ENCODE peak calls at places on chromosomes 2 and 18, in eight cellular contexts. O is stomach, L is IMR-90, W is heart left ventricle, R is body of pancreas, N is K562, G is ovary, H is adrenal gland. Y is an unnamed sample.

GRCh38 chr2:28606986-28607441 is 111.2 kb downstream of the PLB1 start:
- DNase-seq in O (no peak), L (peak), W (peak), R (no peak), N (no peak), G (no peak), H (no peak), Y (peak)

GRCh38 chr2:47208852-47209606 is 53.9 kb upstream of the STPG4 start:
- DNase-seq in O (no peak), L (peak), W (no peak), R (no peak), N (no peak), G (no peak), H (no peak), Y (no peak)

GRCh38 chr2:88053301-88053700 is 2.3 kb downstream of the KRCC1 start:
- DNase-seq in O (no peak), L (peak), W (no peak), R (no peak), N (no peak), G (peak), H (no peak), Y (no peak)

GRCh38 chr2:67880291-67880761 is 182.5 kb downstream of the C1D start:
- DNase-seq in O (no peak), L (peak), W (no peak), R (peak), N (no peak), G (no peak), H (no peak), Y (no peak)

GRCh38 chr18:36127866-36128845 is 984 bp downstream of the SLC39A6 start:
- DNase-seq in O (no peak), L (peak), W (no peak), R (peak), N (peak), G (no peak), H (peak), Y (peak)

GRCh38 chr2:235709124-235709813 is 215.4 kb downstream of the AGAP1 start:
- DNase-seq in O (peak), L (peak), W (peak), R (no peak), N (no peak), G (no peak), H (peak), Y (no peak)

GRCh38 chr2:185385157-185385556 is 353.4 kb upstream of the FSIP2 start:
- DNase-seq in O (no peak), L (no peak), W (no peak), R (no peak), N (no peak), G (no peak), H (no peak), Y (no peak)

GRCh38 chr2:7363906-7364305 is 446.7 kb downstream of the RNF144A start:
- DNase-seq in O (no peak), L (no peak), W (no peak), R (no peak), N (no peak), G (no peak), H (no peak), Y (no peak)

GRCh38 chr2:140185076-140185475 is 1404.9 kb upstream of the NXPH2 start:
- DNase-seq in O (no peak), L (no peak), W (no peak), R (no peak), N (no peak), G (no peak), H (no peak), Y (no peak)

GRCh38 chr2:219624565-219624964 is 2.9 kb upstream of the SLC4A3 start:
- DNase-seq in O (no peak), L (no peak), W (peak), R (no peak), N (no peak), G (peak), H (no peak), Y (no peak)

GRCh38 chr2:55986700-55987440 is 63.3 kb upstream of the EFEMP1 start:
- DNase-seq in O (no peak), L (peak), W (no peak), R (no peak), N (no peak), G (no peak), H (no peak), Y (no peak)

GRCh38 chr2:172811027-172811426 is 75.4 kb downstream of the RAPGEF4 start:
- DNase-seq in O (no peak), L (peak), W (no peak), R (peak), N (no peak), G (no peak), H (no peak), Y (no peak)

GRCh38 chr2:113069676-113070605 is 2.2 kb downstream of the IL1F10 start:
- DNase-seq in O (no peak), L (no peak), W (no peak), R (no peak), N (no peak), G (no peak), H (no peak), Y (no peak)

GRCh38 chr18:13099113-13099512 is 108.0 kb downstream of the CEP192 start:
- DNase-seq in O (no peak), L (no peak), W (no peak), R (no peak), N (no peak), G (no peak), H (no peak), Y (no peak)

GRCh38 chr2:161586517-161587167 is 37.6 kb upstream of the SLC4A10 start:
- DNase-seq in O (no peak), L (peak), W (no peak), R (no peak), N (peak), G (no peak), H (no peak), Y (peak)

GRCh38 chr2:70964133-70964532 is 14.3 kb upstream of the ANKRD53 start:
- DNase-seq in O (no peak), L (no peak), W (no peak), R (no peak), N (no peak), G (no peak), H (no peak), Y (no peak)

GRCh38 chr2:190443778-190444481 is 35.8 kb downstream of the MFSD6 start:
- DNase-seq in O (no peak), L (peak), W (no peak), R (no peak), N (no peak), G (no peak), H (peak), Y (no peak)

GRCh38 chr2:222440670-222441422 is 16.5 kb downstream of the SGPP2 start:
- DNase-seq in O (no peak), L (peak), W (no peak), R (no peak), N (no peak), G (peak), H (peak), Y (no peak)

GRCh38 chr2:151886235-151886634 is 58.0 kb upstream of the ARL5A start:
- DNase-seq in O (no peak), L (no peak), W (no peak), R (no peak), N (no peak), G (no peak), H (no peak), Y (no peak)

GRCh38 chr2:228938629-228939028 is 332.5 kb downstream of the PID1 start:
- DNase-seq in O (no peak), L (no peak), W (no peak), R (no peak), N (no peak), G (no peak), H (no peak), Y (no peak)

GRCh38 chr2:157420771-157421323 is 23.0 kb downstream of the CYTIP start:
- DNase-seq in O (no peak), L (peak), W (no peak), R (no peak), N (no peak), G (no peak), H (no peak), Y (peak)

GRCh38 chr2:210287301-210287700 is 27.7 kb downstream of the MYL1 start:
- DNase-seq in O (no peak), L (no peak), W (no peak), R (no peak), N (no peak), G (no peak), H (no peak), Y (no peak)

GRCh38 chr2:138424436-138425140 is 77.0 kb upstream of the SPOPL start:
- DNase-seq in O (no peak), L (no peak), W (no peak), R (no peak), N (no peak), G (no peak), H (no peak), Y (no peak)

GRCh38 chr18:3671181-3671580 is 221.2 kb downstream of the TGIF1 start:
- DNase-seq in O (peak), L (peak), W (no peak), R (no peak), N (no peak), G (no peak), H (no peak), Y (no peak)

GRCh38 chr18:54805571-54806334 is 22.5 kb upstream of the RAB27B start:
- DNase-seq in O (no peak), L (peak), W (no peak), R (no peak), N (peak), G (no peak), H (peak), Y (peak)

GRCh38 chr2:207252979-207253640 is 87.4 kb upstream of the KLF7 start:
- DNase-seq in O (no peak), L (peak), W (no peak), R (no peak), N (no peak), G (no peak), H (peak), Y (no peak)

GRCh38 chr2:227805578-227805977 is 8.1 kb upstream of the CCL20 start:
- DNase-seq in O (no peak), L (no peak), W (no peak), R (no peak), N (no peak), G (no peak), H (no peak), Y (no peak)

GRCh38 chr18:44700652-44701051 is 20.0 kb downstream of the SETBP1 start:
- DNase-seq in O (peak), L (no peak), W (no peak), R (peak), N (no peak), G (peak), H (no peak), Y (no peak)
- TF ChIP-seq POLR2A in O (no peak), L (no peak), W (no peak), R (no peak), N (no peak), G (no peak), H (no peak), Y (no peak)

DNA sequence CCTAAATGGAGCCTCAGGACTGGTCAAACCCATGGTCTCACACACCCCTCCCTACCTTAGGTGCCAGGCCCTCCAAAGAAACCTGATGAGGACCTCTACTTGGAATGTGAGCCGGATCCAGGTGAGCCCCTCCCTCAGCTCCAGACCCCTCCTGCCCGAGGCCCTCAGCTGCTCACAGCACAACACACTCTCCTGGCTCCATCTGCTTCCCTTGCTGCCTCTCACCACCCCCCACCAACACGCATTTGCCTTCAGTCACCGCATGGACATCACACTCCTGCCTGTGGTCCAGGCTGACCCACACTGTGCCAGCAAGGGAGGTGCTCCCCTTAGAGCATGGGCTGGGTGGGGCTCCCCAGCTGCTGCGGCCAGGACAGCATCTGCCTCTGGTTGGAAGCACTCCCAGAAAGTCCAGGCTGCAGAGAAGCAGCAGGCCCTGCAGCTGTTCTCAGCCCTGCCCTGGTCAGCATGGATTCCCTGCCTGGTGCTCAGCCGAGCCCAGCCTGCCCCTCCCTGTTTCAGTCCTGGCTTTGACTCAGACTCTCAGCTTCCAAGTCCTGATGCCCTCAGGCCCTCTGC is 15.1 kb downstream of the SH2D6 start:
- DNase-seq in O (peak), L (peak), W (peak), R (peak), N (no peak), G (peak), H (peak), Y (peak)
- TF ChIP-seq POLR2A in O (no peak), L (peak), W (no peak), R (no peak), N (no peak), G (no peak), H (peak), Y (no peak)

GRCh38 chr18:5294618-5295230 is 802 bp downstream of the ZBTB14 start:
- DNase-seq in O (peak), L (peak), W (peak), R (no peak), N (no peak), G (peak), H (peak), Y (peak)
- TF ChIP-seq POLR2A in O (no peak), L (no peak), W (peak), R (peak), N (peak), G (no peak), H (peak), Y (peak)

GRCh38 chr18:22432672-22433137 is 15.0 kb upstream of the CTAGE1 start:
- DNase-seq in O (peak), L (peak), W (peak), R (peak), N (peak), G (peak), H (peak), Y (no peak)
- TF ChIP-seq POLR2A in O (no peak), L (no peak), W (no peak), R (peak), N (no peak), G (no peak), H (no peak), Y (no peak)

GRCh38 chr2:165953655-165954606 is at the start of gene TTC21B:
- DNase-seq in O (peak), L (peak), W (peak), R (peak), N (peak), G (peak), H (peak), Y (peak)
- TF ChIP-seq POLR2A in O (peak), L (peak), W (peak), R (peak), N (peak), G (peak), H (peak), Y (peak)

GRCh38 chr2:72824224-72824842 is 1.5 kb downstream of the EXOC6B start:
- DNase-seq in O (no peak), L (peak), W (no peak), R (no peak), N (no peak), G (no peak), H (peak), Y (peak)

GRCh38 chr2:72827999-72828646 is 2.3 kb upstream of the EXOC6B start:
- DNase-seq in O (no peak), L (peak), W (no peak), R (no peak), N (no peak), G (no peak), H (no peak), Y (no peak)

GRCh38 chr2:72826156-72826477 is 284 bp upstream of the EXOC6B start:
- DNase-seq in O (no peak), L (no peak), W (no peak), R (no peak), N (no peak), G (no peak), H (no peak), Y (no peak)

GRCh38 chr2:72827495-72827894 is 1.7 kb upstream of the EXOC6B start:
- DNase-seq in O (no peak), L (no peak), W (no peak), R (no peak), N (no peak), G (no peak), H (no peak), Y (no peak)

DNA sequence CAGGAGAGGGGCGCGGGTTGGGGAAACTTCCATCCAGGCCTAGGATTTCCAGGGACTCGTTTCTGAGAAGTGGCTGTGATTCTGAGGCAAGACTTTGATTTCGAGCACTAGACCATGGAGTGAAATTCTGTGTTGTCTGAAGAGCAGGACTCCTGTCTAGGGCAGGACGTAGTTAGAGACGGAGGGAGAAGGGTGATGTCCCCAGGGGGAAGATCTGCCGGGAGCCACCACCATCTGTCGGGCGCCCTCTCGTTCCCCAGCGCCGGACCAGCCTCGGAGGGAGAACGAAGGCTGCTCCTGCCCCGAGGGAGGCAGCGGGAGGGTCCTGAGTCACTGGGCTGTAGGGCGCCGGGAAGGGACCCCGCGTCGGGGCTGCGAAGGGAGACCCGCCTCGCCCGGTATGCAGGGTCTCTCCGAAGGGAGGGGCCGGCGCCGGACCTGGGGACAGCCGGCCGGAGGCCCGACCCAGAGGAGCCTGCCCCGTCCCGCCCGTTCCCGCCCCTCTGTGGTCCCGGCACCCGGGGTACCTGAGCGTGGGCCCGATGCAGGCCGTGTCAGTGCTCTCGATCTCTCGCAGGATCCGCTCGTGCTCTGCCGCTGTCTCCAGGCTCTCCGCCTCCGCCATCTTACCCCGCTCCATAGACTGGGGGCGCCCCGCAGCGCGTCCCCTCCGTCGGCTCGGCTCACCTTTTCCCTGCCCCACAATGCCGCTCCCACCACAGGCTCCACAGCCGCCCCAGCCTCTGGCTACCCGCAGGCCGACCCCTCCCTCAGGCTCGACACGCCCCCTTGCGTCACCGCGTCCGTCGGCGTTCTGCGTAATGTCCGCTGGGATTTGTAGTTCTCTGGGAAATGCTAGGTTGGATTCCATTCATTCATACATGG is at the start of gene EXOC6B:
- DNase-seq in O (peak), L (peak), W (peak), R (peak), N (peak), G (peak), H (peak), Y (peak)
- TF ChIP-seq POLR2A in O (peak), L (peak), W (peak), R (peak), N (no peak), G (peak), H (peak), Y (no peak)

GRCh38 chr2:233329489-233330135 is 22.0 kb downstream of the SAG start:
- DNase-seq in O (no peak), L (no peak), W (no peak), R (no peak), N (no peak), G (no peak), H (no peak), Y (no peak)
- TF ChIP-seq POLR2A in O (no peak), L (no peak), W (no peak), R (no peak), N (no peak), G (no peak), H (no peak), Y (no peak)

GRCh38 chr2:231050018-231050901 is 6.4 kb upstream of the PSMD1 start:
- DNase-seq in O (peak), L (no peak), W (no peak), R (peak), N (no peak), G (no peak), H (peak), Y (no peak)
- TF ChIP-seq POLR2A in O (no peak), L (no peak), W (no peak), R (peak), N (no peak), G (no peak), H (no peak), Y (no peak)

Y was measured in erythroblast.